ENCODE peak calls at places on chromosomes 13 and 19, in six cellular contexts. A is A549; Y is activated naive CD4-positive, alpha-beta T cell treated with Interleukin-2 at 50 U/mL for 16 hours; J is SW480; U is RWPE1; Z is DMS79. C is an unnamed sample.

GRCh38 chr13:28522871-28523270 is 27.9 kb upstream of the FLT1 start:
- DNase-seq in U (no peak), A (no peak), Z (no peak), Y (no peak), J (no peak), C (no peak)

GRCh38 chr13:111319998-111320911 is at the start of gene TEX29:
- DNase-seq in A (no peak), Y (no peak), Z (no peak), J (no peak), U (no peak), C (no peak)

GRCh38 chr13:114113961-114114360 is 18.5 kb downstream of the RASA3 start:
- DNase-seq in U (no peak), A (no peak), Y (no peak), Z (no peak), J (no peak), C (no peak)

GRCh38 chr13:41610426-41610825 is 153.1 kb downstream of the RGCC start:
- DNase-seq in J (peak; percentile 96), Y (no peak), U (peak; percentile 88), A (no peak), Z (peak; percentile 46), C (no peak)

GRCh38 chr19:49456351-49456750 is 3.3 kb downstream of the ALDH16A1 start:
- DNase-seq in A (no peak), U (no peak), Z (no peak), Y (no peak), J (no peak), C (no peak)

GRCh38 chr19:41705393-41706174 is 2.8 kb upstream of the CEACAM5 start:
- DNase-seq in A (peak; percentile 58), Y (peak; percentile 25), J (peak; percentile 26), Z (no peak), U (peak; percentile 26), C (peak; percentile 16)

GRCh38 chr13:95564091-95564490 is 11.6 kb downstream of the CLDN10 start:
- DNase-seq in U (no peak), A (no peak), Z (no peak), J (no peak), Y (no peak), C (no peak)

GRCh38 chr13:52776726-52777125 is 37.1 kb upstream of the CNMD start:
- DNase-seq in Z (no peak), A (no peak), Y (no peak), U (no peak), J (no peak), C (no peak)

GRCh38 chr19:2167896-2168618 is 4.3 kb downstream of the DOT1L start:
- DNase-seq in U (no peak), Y (no peak), A (no peak), Z (no peak), J (no peak), C (no peak)

C was measured in NCI-H460.